ENCODE peak calls at places on chromosome 9, in seven cellular contexts. One of them, this sample, is unnamed.

GRCh38 chr9:81113408-81114124 is 575.8 kb downstream of the TLE1 start:
- DNase-seq in RWPE1: no peak
- DNase-seq in H7: no peak
- DNase-seq in tibial artery: no peak
- DNase-seq in SW 1271: no peak
- DNase-seq in NCI-H2081 treated with DMSO at 0.1 percent for 48 hours: peak
- DNase-seq in fibroblast of the conjunctiva: no peak
- DNase-seq in this sample: no peak

GRCh38 chr9:87445646-87446045 is 52.0 kb upstream of the DAPK1 start:
- DNase-seq in tibial artery: peak
- DNase-seq in fibroblast of the conjunctiva: no peak
- DNase-seq in NCI-H2081 treated with DMSO at 0.1 percent for 48 hours: no peak
- DNase-seq in H7: peak
- DNase-seq in RWPE1: peak
- DNase-seq in SW 1271: no peak
- DNase-seq in this sample: peak

GRCh38 chr9:880725-881124 is 39.2 kb downstream of the DMRT1 start:
- DNase-seq in fibroblast of the conjunctiva: no peak
- DNase-seq in tibial artery: no peak
- DNase-seq in SW 1271: no peak
- DNase-seq in H7: no peak
- DNase-seq in RWPE1: no peak
- DNase-seq in NCI-H2081 treated with DMSO at 0.1 percent for 48 hours: no peak
- DNase-seq in this sample: no peak

GRCh38 chr9:27194401-27195091 is 85.5 kb downstream of the TEK start:
- DNase-seq in SW 1271: no peak
- DNase-seq in NCI-H2081 treated with DMSO at 0.1 percent for 48 hours: no peak
- DNase-seq in RWPE1: peak
- DNase-seq in fibroblast of the conjunctiva: peak
- DNase-seq in H7: no peak
- DNase-seq in tibial artery: no peak
- DNase-seq in this sample: no peak

GRCh38 chr9:86176468-86176867 is 77.1 kb upstream of the GOLM1 start:
- DNase-seq in H7: peak
- DNase-seq in NCI-H2081 treated with DMSO at 0.1 percent for 48 hours: peak
- DNase-seq in SW 1271: no peak
- DNase-seq in RWPE1: peak
- DNase-seq in tibial artery: no peak
- DNase-seq in fibroblast of the conjunctiva: no peak
- DNase-seq in this sample: no peak

GRCh38 chr9:129070670-129071525 is 10.0 kb upstream of the DOLPP1 start:
- DNase-seq in NCI-H2081 treated with DMSO at 0.1 percent for 48 hours: no peak
- DNase-seq in tibial artery: no peak
- DNase-seq in SW 1271: no peak
- DNase-seq in H7: peak
- DNase-seq in fibroblast of the conjunctiva: no peak
- DNase-seq in RWPE1: no peak
- DNase-seq in this sample: no peak

GRCh38 chr9:121759996-121760395 is 108.6 kb downstream of the DAB2IP start:
- DNase-seq in RWPE1: no peak
- DNase-seq in SW 1271: no peak
- DNase-seq in fibroblast of the conjunctiva: no peak
- DNase-seq in H7: no peak
- DNase-seq in tibial artery: no peak
- DNase-seq in NCI-H2081 treated with DMSO at 0.1 percent for 48 hours: no peak
- DNase-seq in this sample: no peak

GRCh38 chr9:95504053-95504963 is 12.5 kb downstream of the PTCH1 start:
- DNase-seq in SW 1271: no peak
- DNase-seq in fibroblast of the conjunctiva: no peak
- DNase-seq in tibial artery: peak
- DNase-seq in NCI-H2081 treated with DMSO at 0.1 percent for 48 hours: no peak
- DNase-seq in RWPE1: peak
- DNase-seq in H7: peak
- DNase-seq in this sample: peak

GRCh38 chr9:121888438-121888775 is 204.7 kb downstream of the TTLL11 start:
- DNase-seq in NCI-H2081 treated with DMSO at 0.1 percent for 48 hours: no peak
- DNase-seq in tibial artery: peak
- DNase-seq in H7: no peak
- DNase-seq in fibroblast of the conjunctiva: peak
- DNase-seq in SW 1271: no peak
- DNase-seq in RWPE1: no peak
- DNase-seq in this sample: no peak

GRCh38 chr9:85136978-85137377 is 467.4 kb downstream of the NTRK2 start:
- DNase-seq in fibroblast of the conjunctiva: no peak
- DNase-seq in NCI-H2081 treated with DMSO at 0.1 percent for 48 hours: no peak
- DNase-seq in H7: no peak
- DNase-seq in RWPE1: no peak
- DNase-seq in tibial artery: no peak
- DNase-seq in SW 1271: no peak
- DNase-seq in this sample: no peak

GRCh38 chr9:79233542-79233941 is 338.2 kb upstream of the TLE4 start:
- DNase-seq in NCI-H2081 treated with DMSO at 0.1 percent for 48 hours: no peak
- DNase-seq in H7: peak
- DNase-seq in fibroblast of the conjunctiva: peak
- DNase-seq in RWPE1: peak
- DNase-seq in SW 1271: peak
- DNase-seq in tibial artery: no peak
- DNase-seq in this sample: peak

GRCh38 chr9:117156771-117157535 is 257.9 kb downstream of the ASTN2 start:
- DNase-seq in RWPE1: no peak
- DNase-seq in NCI-H2081 treated with DMSO at 0.1 percent for 48 hours: no peak
- DNase-seq in SW 1271: no peak
- DNase-seq in H7: no peak
- DNase-seq in tibial artery: no peak
- DNase-seq in fibroblast of the conjunctiva: no peak
- DNase-seq in this sample: no peak

GRCh38 chr9:71765693-71766092 is 2.6 kb downstream of the CEMIP2 start:
- DNase-seq in fibroblast of the conjunctiva: no peak
- DNase-seq in RWPE1: no peak
- DNase-seq in NCI-H2081 treated with DMSO at 0.1 percent for 48 hours: no peak
- DNase-seq in H7: no peak
- DNase-seq in SW 1271: no peak
- DNase-seq in tibial artery: no peak
- DNase-seq in this sample: no peak

GRCh38 chr9:2229109-2229733 is 214.1 kb downstream of the SMARCA2 start:
- DNase-seq in RWPE1: no peak
- DNase-seq in fibroblast of the conjunctiva: no peak
- DNase-seq in tibial artery: no peak
- DNase-seq in NCI-H2081 treated with DMSO at 0.1 percent for 48 hours: no peak
- DNase-seq in SW 1271: no peak
- DNase-seq in H7: no peak
- DNase-seq in this sample: no peak

GRCh38 chr9:106829666-106830408 is 33.1 kb upstream of the ZNF462 start:
- DNase-seq in fibroblast of the conjunctiva: peak
- DNase-seq in SW 1271: no peak
- DNase-seq in NCI-H2081 treated with DMSO at 0.1 percent for 48 hours: no peak
- DNase-seq in RWPE1: no peak
- DNase-seq in H7: no peak
- DNase-seq in tibial artery: no peak
- DNase-seq in this sample: peak

GRCh38 chr9:105873851-105874250 is 179.5 kb downstream of the TMEM38B start:
- DNase-seq in NCI-H2081 treated with DMSO at 0.1 percent for 48 hours: no peak
- DNase-seq in fibroblast of the conjunctiva: no peak
- DNase-seq in H7: no peak
- DNase-seq in RWPE1: no peak
- DNase-seq in SW 1271: no peak
- DNase-seq in tibial artery: no peak
- DNase-seq in this sample: no peak

GRCh38 chr9:72733896-72734295 is 212.5 kb downstream of the TMC1 start:
- DNase-seq in fibroblast of the conjunctiva: no peak
- DNase-seq in NCI-H2081 treated with DMSO at 0.1 percent for 48 hours: no peak
- DNase-seq in tibial artery: no peak
- DNase-seq in SW 1271: no peak
- DNase-seq in H7: no peak
- DNase-seq in RWPE1: no peak
- DNase-seq in this sample: no peak

GRCh38 chr9:82133973-82134372 is 145.4 kb downstream of the SPATA31D1 start:
- DNase-seq in RWPE1: no peak
- DNase-seq in H7: no peak
- DNase-seq in fibroblast of the conjunctiva: no peak
- DNase-seq in SW 1271: no peak
- DNase-seq in tibial artery: no peak
- DNase-seq in NCI-H2081 treated with DMSO at 0.1 percent for 48 hours: no peak
- DNase-seq in this sample: no peak

GRCh38 chr9:127537792-127538191 is 74.3 kb upstream of the STXBP1 start:
- DNase-seq in NCI-H2081 treated with DMSO at 0.1 percent for 48 hours: no peak
- DNase-seq in tibial artery: no peak
- DNase-seq in SW 1271: no peak
- DNase-seq in fibroblast of the conjunctiva: no peak
- DNase-seq in H7: peak
- DNase-seq in RWPE1: peak
- DNase-seq in this sample: peak

GRCh38 chr9:95108777-95109176 is 208.7 kb downstream of the FANCC start:
- DNase-seq in H7: no peak
- DNase-seq in tibial artery: no peak
- DNase-seq in SW 1271: no peak
- DNase-seq in RWPE1: no peak
- DNase-seq in fibroblast of the conjunctiva: no peak
- DNase-seq in NCI-H2081 treated with DMSO at 0.1 percent for 48 hours: no peak
- DNase-seq in this sample: no peak

This sample was measured in iPS-NIHi11.